ENCODE peak calls at places on chromosome 1, in six cellular contexts. B is SK-MEL-5, R is RWPE2, C is putamen, F is Right ventricle myocardium superior, E is tibial artery. D is an unnamed sample.

GRCh38 chr1:43009274-43009673 is 50.6 kb upstream of the SLC2A1 start:
- DNase-seq in B (no peak), R (no peak), C (no peak), F (no peak), E (no peak), D (no peak)

GRCh38 chr1:46747683-46748288 is 28.9 kb upstream of the EFCAB14 start:
- DNase-seq in B (peak; percentile 77), R (no peak), C (no peak), F (no peak), E (no peak), D (no peak)

GRCh38 chr1:47934243-47934805 is 62.9 kb downstream of the TRABD2B start:
- DNase-seq in B (no peak), R (no peak), C (no peak), F (peak; percentile 84), E (peak; percentile 96), D (peak; percentile 87)

GRCh38 chr1:8212443-8212920 is 105.4 kb upstream of the SLC45A1 start:
- DNase-seq in B (no peak), R (no peak), C (no peak), F (no peak), E (no peak), D (no peak)

GRCh38 chr1:167165948-167166702 is 54.6 kb upstream of the POU2F1 start:
- DNase-seq in B (no peak), R (no peak), C (no peak), F (no peak), E (no peak), D (no peak)

GRCh38 chr1:15753776-15754175 is 4.8 kb upstream of the FBLIM1 start:
- DNase-seq in B (no peak), R (no peak), C (no peak), F (no peak), E (no peak), D (no peak)

GRCh38 chr1:159959451-159959850 is 5.4 kb upstream of the SLAMF9 start:
- DNase-seq in B (no peak), R (no peak), C (no peak), F (no peak), E (peak; percentile 45), D (no peak)

GRCh38 chr1:151130837-151131586 is 15.4 kb downstream of the SEMA6C start:
- DNase-seq in B (no peak), R (peak; percentile 82), C (peak; percentile 65), F (peak; percentile 88), E (peak; percentile 92), D (peak; percentile 87)

GRCh38 chr1:192805832-192806323 is 3.0 kb upstream of the RGS2 start:
- DNase-seq in B (peak; percentile 86), R (no peak), C (no peak), F (no peak), E (no peak), D (no peak)

GRCh38 chr1:231867607-231868006 is 241.0 kb downstream of the DISC1 start:
- DNase-seq in B (peak; percentile 54), R (no peak), C (no peak), F (no peak), E (no peak), D (no peak)

GRCh38 chr1:83815348-83815747 is 183.6 kb downstream of the TTLL7 start:
- DNase-seq in B (no peak), R (no peak), C (no peak), F (no peak), E (no peak), D (no peak)

GRCh38 chr1:27327964-27328363 is 6.0 kb downstream of the TMEM222 start:
- DNase-seq in B (no peak), R (no peak), C (no peak), F (no peak), E (no peak), D (no peak)

GRCh38 chr1:150151291-150152181 is 1.8 kb downstream of the PLEKHO1 start:
- DNase-seq in B (no peak), R (no peak), C (no peak), F (no peak), E (no peak), D (peak; percentile 58)

GRCh38 chr1:216457356-216457755 is 34.1 kb upstream of the USH2A start:
- DNase-seq in B (peak; percentile 16), R (no peak), C (no peak), F (no peak), E (no peak), D (no peak)

GRCh38 chr1:48619529-48619928 is 147.5 kb upstream of the SPATA6 start:
- DNase-seq in B (peak; percentile 48), R (peak; percentile 60), C (no peak), F (no peak), E (no peak), D (peak; percentile 67)

D was measured in psoas muscle.